ENCODE peak calls at places on chromosomes 2 and 18, in eight cellular contexts. H is cerebellum; M is NCI-H1048; O is NK-92 treated with Interleukin-12 subunit alpha and Interleukin-12 subunit beta, amount 100 ng/mL, for 24 hours; I is psoas muscle; L is activated T-cell treated with anti-CD3 and anti-CD28 coated beads, Interleukin-2, amount 50 U/mL, for 72 hours; T is progenitor cell of endocrine pancreas; Z is mammary epithelial cell. X is an unnamed sample.

GRCh38 chr18:67893896-67894295 is 377.4 kb upstream of the DSEL start:
- DNase-seq in H (no peak), M (no peak), O (no peak), I (no peak), L (no peak), T (no peak), Z (no peak), X (no peak)

GRCh38 chr2:237563816-237564215 is 2.6 kb upstream of the PRLH start:
- DNase-seq in H (no peak), M (no peak), O (no peak), I (no peak), L (no peak), T (peak), Z (peak), X (peak)

GRCh38 chr2:156329922-156330726 is 2.4 kb downstream of the NR4A2 start:
- DNase-seq in H (no peak), M (no peak), O (no peak), I (no peak), L (no peak), T (no peak), Z (no peak), X (no peak)

GRCh38 chr2:168814939-168815907 is 12.8 kb downstream of the NOSTRIN start:
- DNase-seq in H (no peak), M (no peak), O (no peak), I (no peak), L (no peak), T (no peak), Z (no peak), X (peak)

GRCh38 chr18:24027156-24027555 is 12.6 kb downstream of the TTC39C start:
- DNase-seq in H (no peak), M (no peak), O (no peak), I (peak), L (no peak), T (no peak), Z (peak), X (peak)

GRCh38 chr2:28449489-28450395 is 46.1 kb upstream of the PLB1 start:
- DNase-seq in H (no peak), M (no peak), O (peak), I (no peak), L (peak), T (no peak), Z (peak), X (no peak)

GRCh38 chr2:16615687-16616615 is 49.7 kb downstream of the CYRIA start:
- DNase-seq in H (peak), M (no peak), O (no peak), I (no peak), L (no peak), T (no peak), Z (no peak), X (no peak)

GRCh38 chr2:169349528-169349927 is 12.8 kb downstream of the LRP2 start:
- DNase-seq in H (no peak), M (no peak), O (no peak), I (no peak), L (no peak), T (no peak), Z (no peak), X (no peak)

GRCh38 chr2:88068044-88068443 is 419 bp downstream of the SMYD1 start:
- DNase-seq in H (no peak), M (no peak), O (no peak), I (no peak), L (no peak), T (no peak), Z (no peak), X (no peak)

GRCh38 chr2:105294844-105295481 is 34.6 kb downstream of the TGFBRAP1 start:
- DNase-seq in H (peak), M (peak), O (no peak), I (no peak), L (peak), T (peak), Z (peak), X (peak)

GRCh38 chr2:25558262-25558661 is 115.1 kb downstream of the DTNB start:
- DNase-seq in H (no peak), M (no peak), O (peak), I (no peak), L (peak), T (no peak), Z (peak), X (no peak)

GRCh38 chr2:110871637-110872036 is 139.3 kb downstream of the ACOXL start:
- DNase-seq in H (no peak), M (no peak), O (no peak), I (no peak), L (peak), T (no peak), Z (no peak), X (no peak)

X was measured in retinal pigment epithelial cell.